ENCODE peak calls at places on chromosomes 16 and 17, in four cellular contexts. W is neuronal stem cell, U is lung, Z is heart left ventricle. V is an unnamed sample.

GRCh38 chr17:79439493-79439892 is 171.4 kb downstream of the RBFOX3 start:
- DNase-seq in W (no peak), U (no peak), Z (no peak), V (no peak)

GRCh38 chr16:57868913-57869520 is 66.7 kb upstream of the KIFC3 start:
- DNase-seq in W (no peak), U (no peak), Z (no peak), V (no peak)

GRCh38 chr16:19289805-19290490 is 4.4 kb downstream of the CLEC19A start:
- DNase-seq in W (peak), U (no peak), Z (no peak), V (no peak)

GRCh38 chr16:50842589-50842988 is 100.7 kb downstream of the CYLD start:
- DNase-seq in W (no peak), U (no peak), Z (no peak), V (no peak)

GRCh38 chr16:29710227-29711219 is 31.5 kb downstream of the QPRT start:
- DNase-seq in W (no peak), U (no peak), Z (no peak), V (peak)

GRCh38 chr17:27586203-27586701 is 44.7 kb upstream of the LGALS9 start:
- DNase-seq in W (no peak), U (no peak), Z (peak), V (no peak)

GRCh38 chr17:59890720-59891119 is 2.0 kb downstream of the TUBD1 start:
- DNase-seq in W (no peak), U (no peak), Z (no peak), V (no peak)

GRCh38 chr16:53220585-53220984 is 165.8 kb downstream of the CHD9 start:
- DNase-seq in W (no peak), U (no peak), Z (no peak), V (peak)

GRCh38 chr17:37779554-37779953 is 34.7 kb upstream of the HNF1B start:
- DNase-seq in W (no peak), U (no peak), Z (no peak), V (no peak)

GRCh38 chr16:56933266-56933619 is 1.3 kb downstream of the HERPUD1 start:
- DNase-seq in W (no peak), U (no peak), Z (no peak), V (no peak)

GRCh38 chr16:35252356-35252936 is 1793.0 kb downstream of the TP53TG3F start:
- DNase-seq in W (no peak), U (no peak), Z (no peak), V (no peak)

GRCh38 chr17:81712468-81713003 is 452 bp downstream of the SLC25A10 start:
- DNase-seq in W (no peak), U (no peak), Z (no peak), V (no peak)

GRCh38 chr17:58534901-58535421 is 20.5 kb upstream of the MTMR4 start:
- DNase-seq in W (no peak), U (no peak), Z (peak), V (no peak)

GRCh38 chr17:69967910-69968411 is 107.1 kb upstream of the KCNJ16 start:
- DNase-seq in W (no peak), U (no peak), Z (no peak), V (no peak)

GRCh38 chr17:76005263-76006149 is 4.9 kb downstream of the CDK3 start:
- DNase-seq in W (peak), U (peak), Z (peak), V (peak)

GRCh38 chr17:50882851-50883250 is 16.7 kb upstream of the TOB1 start:
- DNase-seq in W (no peak), U (no peak), Z (no peak), V (no peak)

GRCh38 chr17:6749519-6749918 is 6.3 kb upstream of the XAF1 start:
- DNase-seq in W (no peak), U (no peak), Z (no peak), V (no peak)

GRCh38 chr17:74749262-74750038 is 1.0 kb downstream of the NHERF1 start:
- DNase-seq in W (no peak), U (no peak), Z (no peak), V (no peak)

DNA sequence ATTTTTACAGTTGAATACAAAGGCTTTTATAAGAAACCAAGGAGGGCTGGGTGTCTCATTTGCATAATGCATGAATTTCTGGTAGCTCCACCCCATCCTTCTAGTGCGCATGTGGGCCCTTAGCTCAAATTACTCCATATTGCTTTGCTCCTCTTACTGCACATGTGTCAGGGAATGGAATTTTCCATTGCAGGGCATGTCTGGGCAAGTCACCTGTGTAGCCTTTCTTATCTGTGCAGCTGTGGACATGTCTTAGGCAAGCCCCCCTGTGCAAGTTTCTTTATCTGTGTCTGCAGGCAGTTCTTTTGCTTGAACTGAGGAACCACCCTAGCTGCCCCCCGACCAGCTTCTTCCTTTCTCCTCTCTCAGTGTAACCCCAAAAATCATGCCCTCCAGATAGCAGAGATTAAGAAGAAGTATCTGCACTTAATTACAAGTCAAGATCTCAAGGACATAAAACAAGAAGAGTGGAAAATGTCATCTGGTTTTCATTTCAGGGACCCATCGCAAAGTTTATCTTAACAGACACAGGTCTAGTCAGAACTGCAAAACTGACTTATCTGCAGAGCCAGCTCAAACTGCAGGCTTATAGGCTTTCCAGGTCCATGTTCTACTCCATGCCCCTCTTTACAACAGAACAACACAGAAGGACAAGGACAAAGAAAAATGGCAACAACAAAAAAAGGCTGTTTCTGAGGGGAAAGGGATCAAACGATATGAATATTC is 137.9 kb upstream of the HS3ST4 start:
- DNase-seq in W (no peak), U (no peak), Z (no peak), V (no peak)
- H3K27ac ChIP-seq in W (peak), U (no peak), Z (no peak), V (no peak)

GRCh38 chr17:64328036-64328874 is 62.4 kb downstream of the PECAM1 start:
- DNase-seq in W (no peak), U (no peak), Z (peak), V (peak)
- H3K27ac ChIP-seq in W (no peak), U (peak), Z (peak), V (peak)

GRCh38 chr17:28907709-28908475 is 5.0 kb upstream of the DHRS13 start:
- DNase-seq in W (no peak), U (no peak), Z (no peak), V (no peak)
- H3K27ac ChIP-seq in W (no peak), U (peak), Z (peak), V (peak)

GRCh38 chr17:606501-607243 is 108.0 kb downstream of the VPS53 start:
- DNase-seq in W (no peak), U (no peak), Z (no peak), V (no peak)
- H3K27ac ChIP-seq in W (no peak), U (no peak), Z (no peak), V (no peak)

GRCh38 chr16:9122342-9122741 is 30.9 kb downstream of the HAPSTR1 start:
- DNase-seq in W (no peak), U (peak), Z (peak), V (no peak)
- H3K27ac ChIP-seq in W (no peak), U (no peak), Z (no peak), V (no peak)

DNA sequence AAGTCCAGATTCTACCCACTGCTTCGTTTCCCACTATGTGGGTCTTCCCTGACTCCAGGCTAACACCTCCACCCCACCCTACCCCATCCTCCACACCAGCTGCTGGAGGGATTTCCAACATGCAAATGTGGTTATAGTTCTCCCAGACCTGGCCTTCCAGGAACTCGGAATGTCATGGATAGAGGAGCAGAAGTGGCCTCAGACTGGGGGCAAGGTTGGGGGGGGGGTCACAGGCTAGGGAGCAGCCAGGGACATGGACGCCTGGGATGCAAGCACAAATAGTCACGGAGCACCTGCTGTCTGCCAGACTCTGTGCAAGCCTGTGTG is 2.0 kb downstream of the CAMKK1 start:
- DNase-seq in W (no peak), U (no peak), Z (no peak), V (no peak)
- H3K27ac ChIP-seq in W (no peak), U (no peak), Z (no peak), V (no peak)

GRCh38 chr16:86507173-86508027 is 2.9 kb upstream of the FOXF1 start:
- DNase-seq in W (peak), U (no peak), Z (no peak), V (no peak)

GRCh38 chr16:86508028-86508946 is 2.0 kb upstream of the FOXF1 start:
- DNase-seq in W (peak), U (no peak), Z (no peak), V (no peak)

GRCh38 chr16:86510465-86511261 is at the start of gene FOXF1:
- DNase-seq in W (peak), U (no peak), Z (no peak), V (peak)

GRCh38 chr16:86509759-86510464 is 415 bp upstream of the FOXF1 start:
- DNase-seq in W (peak), U (peak), Z (no peak), V (peak)

GRCh38 chr16:86508947-86509758 is 1.2 kb upstream of the FOXF1 start:
- DNase-seq in W (peak), U (peak), Z (peak), V (peak)
- H3K27ac ChIP-seq in W (no peak), U (peak), Z (peak), V (peak)

GRCh38 chr17:82871776-82872561 is 32.1 kb upstream of the ZNF750 start:
- DNase-seq in W (no peak), U (no peak), Z (peak), V (no peak)
- H3K27ac ChIP-seq in W (no peak), U (no peak), Z (peak), V (peak)